ENCODE peak calls at places on chromosomes 7 and 10, in seven cellular contexts. One of them, this sample, is unnamed.

GRCh38 chr10:17001961-17002749 is 127.5 kb downstream of the CUBN start:
- DNase-seq in neural progenitor cell: no peak
- DNase-seq in Caco-2: no peak
- DNase-seq in mammary epithelial cell: peak; percentile 61
- DNase-seq in neuronal stem cell: no peak
- DNase-seq in upper lobe of right lung: no peak
- DNase-seq in HCT116: no peak
- DNase-seq in this sample: no peak

GRCh38 chr10:77037735-77038411 is 599.7 kb downstream of the KCNMA1 start:
- DNase-seq in upper lobe of right lung: no peak
- DNase-seq in HCT116: no peak
- DNase-seq in Caco-2: no peak
- DNase-seq in neuronal stem cell: peak; percentile 3
- DNase-seq in mammary epithelial cell: no peak
- DNase-seq in neural progenitor cell: peak; percentile 35
- DNase-seq in this sample: peak; percentile 90

GRCh38 chr10:31678573-31679122 is 250.0 kb downstream of the ARHGAP12 start:
- DNase-seq in upper lobe of right lung: no peak
- DNase-seq in mammary epithelial cell: no peak
- DNase-seq in Caco-2: no peak
- DNase-seq in neural progenitor cell: no peak
- DNase-seq in neuronal stem cell: no peak
- DNase-seq in HCT116: no peak
- DNase-seq in this sample: no peak

GRCh38 chr7:30069096-30069867 is 41.1 kb downstream of the PLEKHA8 start:
- DNase-seq in HCT116: no peak
- DNase-seq in mammary epithelial cell: no peak
- DNase-seq in neural progenitor cell: no peak
- DNase-seq in neuronal stem cell: no peak
- DNase-seq in Caco-2: no peak
- DNase-seq in upper lobe of right lung: no peak
- DNase-seq in this sample: no peak

GRCh38 chr10:124217906-124218769 is 124.7 kb upstream of the CHST15 start:
- DNase-seq in neuronal stem cell: no peak
- DNase-seq in mammary epithelial cell: peak; percentile 64
- DNase-seq in neural progenitor cell: peak; percentile 43
- DNase-seq in HCT116: peak; percentile 10
- DNase-seq in Caco-2: peak; percentile 15
- DNase-seq in upper lobe of right lung: no peak
- DNase-seq in this sample: no peak

GRCh38 chr10:133394064-133394663 is at the start of gene MTG1:
- DNase-seq in upper lobe of right lung: peak; percentile 98
- DNase-seq in neural progenitor cell: peak; percentile 99
- DNase-seq in HCT116: peak; percentile 70
- DNase-seq in Caco-2: peak; percentile 100
- DNase-seq in mammary epithelial cell: peak; percentile 90
- DNase-seq in neuronal stem cell: peak; percentile 93
- DNase-seq in this sample: peak; percentile 96

GRCh38 chr10:133476641-133476990 is 22.9 kb downstream of the SCART1 start:
- DNase-seq in HCT116: no peak
- DNase-seq in mammary epithelial cell: no peak
- DNase-seq in upper lobe of right lung: no peak
- DNase-seq in Caco-2: no peak
- DNase-seq in neural progenitor cell: no peak
- DNase-seq in neuronal stem cell: no peak
- DNase-seq in this sample: no peak

GRCh38 chr10:111392910-111393309 is 316.1 kb downstream of the ADRA2A start:
- DNase-seq in HCT116: no peak
- DNase-seq in Caco-2: no peak
- DNase-seq in neural progenitor cell: no peak
- DNase-seq in neuronal stem cell: no peak
- DNase-seq in upper lobe of right lung: no peak
- DNase-seq in mammary epithelial cell: no peak
- DNase-seq in this sample: no peak

GRCh38 chr10:127218658-127219057 is 22.3 kb upstream of the INSYN2A start:
- DNase-seq in upper lobe of right lung: no peak
- DNase-seq in neuronal stem cell: no peak
- DNase-seq in HCT116: no peak
- DNase-seq in Caco-2: no peak
- DNase-seq in mammary epithelial cell: no peak
- DNase-seq in neural progenitor cell: no peak
- DNase-seq in this sample: no peak

GRCh38 chr10:127215882-127216281 is 19.5 kb upstream of the INSYN2A start:
- DNase-seq in upper lobe of right lung: no peak
- DNase-seq in neuronal stem cell: no peak
- DNase-seq in neural progenitor cell: peak; percentile 49
- DNase-seq in Caco-2: no peak
- DNase-seq in HCT116: no peak
- DNase-seq in mammary epithelial cell: no peak
- DNase-seq in this sample: peak; percentile 23

GRCh38 chr10:127210936-127211335 is 14.5 kb upstream of the INSYN2A start:
- DNase-seq in HCT116: no peak
- DNase-seq in upper lobe of right lung: no peak
- DNase-seq in neural progenitor cell: no peak
- DNase-seq in neuronal stem cell: no peak
- DNase-seq in mammary epithelial cell: no peak
- DNase-seq in Caco-2: no peak
- DNase-seq in this sample: no peak

GRCh38 chr10:127216786-127217185 is 20.4 kb upstream of the INSYN2A start:
- DNase-seq in HCT116: no peak
- DNase-seq in mammary epithelial cell: peak; percentile 59
- DNase-seq in Caco-2: no peak
- DNase-seq in neuronal stem cell: no peak
- DNase-seq in upper lobe of right lung: no peak
- DNase-seq in neural progenitor cell: no peak
- DNase-seq in this sample: no peak

GRCh38 chr10:127216284-127216683 is 19.9 kb upstream of the INSYN2A start:
- DNase-seq in HCT116: no peak
- DNase-seq in neural progenitor cell: no peak
- DNase-seq in neuronal stem cell: no peak
- DNase-seq in upper lobe of right lung: no peak
- DNase-seq in Caco-2: no peak
- DNase-seq in mammary epithelial cell: no peak
- DNase-seq in this sample: no peak
- H3K4me1 ChIP-seq in HCT116: no peaks in the 10 kb centered on the region
- H3K4me1 ChIP-seq in neural progenitor cell: peaks cover 10% of the 10 kb centered on the region
- H3K4me1 ChIP-seq in neuronal stem cell: peaks cover 4% of the 10 kb centered on the region
- H3K4me1 ChIP-seq in upper lobe of right lung: no peaks in the 10 kb centered on the region
- H3K4me1 ChIP-seq in Caco-2: no peaks in the 10 kb centered on the region
- H3K4me1 ChIP-seq in mammary epithelial cell: peaks cover 15% of the 10 kb centered on the region
- H3K4me1 ChIP-seq in this sample: peaks cover 3% of the 10 kb centered on the region

GRCh38 chr10:75876710-75877109 is 445.3 kb downstream of the LRMDA start:
- DNase-seq in neural progenitor cell: no peak
- DNase-seq in Caco-2: no peak
- DNase-seq in mammary epithelial cell: no peak
- DNase-seq in upper lobe of right lung: no peak
- DNase-seq in HCT116: no peak
- DNase-seq in neuronal stem cell: no peak
- DNase-seq in this sample: peak; percentile 9
- H3K4me1 ChIP-seq in neural progenitor cell: no peaks in the 10 kb centered on the region
- H3K4me1 ChIP-seq in Caco-2: no peaks in the 10 kb centered on the region
- H3K4me1 ChIP-seq in mammary epithelial cell: no peaks in the 10 kb centered on the region
- H3K4me1 ChIP-seq in upper lobe of right lung: no peaks in the 10 kb centered on the region
- H3K4me1 ChIP-seq in HCT116: no peaks in the 10 kb centered on the region
- H3K4me1 ChIP-seq in neuronal stem cell: no peaks in the 10 kb centered on the region
- H3K4me1 ChIP-seq in this sample: no peaks in the 10 kb centered on the region

DNA sequence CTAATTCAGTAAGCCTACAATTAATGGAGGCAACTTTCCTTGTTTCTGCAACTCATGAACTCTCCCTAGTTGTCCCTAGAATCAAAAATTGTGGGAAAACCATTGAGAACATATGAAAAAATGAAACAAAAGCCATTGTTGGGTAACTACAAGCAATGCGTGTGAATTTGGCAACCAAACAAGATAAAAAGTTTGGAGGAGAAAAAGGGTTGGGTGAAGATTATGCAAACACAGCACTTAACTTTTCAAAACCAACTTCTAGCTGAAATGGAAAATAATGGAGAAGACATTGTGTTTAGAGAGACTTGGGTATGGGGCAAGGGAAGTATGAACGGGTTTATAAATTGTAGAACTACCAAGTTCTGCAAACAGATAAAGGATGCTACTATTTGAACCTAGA is 88.9 kb upstream of the SVIL start:
- DNase-seq in HCT116: no peak
- DNase-seq in upper lobe of right lung: no peak
- DNase-seq in neural progenitor cell: no peak
- DNase-seq in Caco-2: no peak
- DNase-seq in neuronal stem cell: no peak
- DNase-seq in mammary epithelial cell: no peak
- DNase-seq in this sample: no peak
- H3K4me1 ChIP-seq in HCT116: no peaks in the 10 kb centered on the region
- H3K4me1 ChIP-seq in upper lobe of right lung: peaks cover 37% of the 10 kb centered on the region
- H3K4me1 ChIP-seq in neural progenitor cell: peaks cover 24% of the 10 kb centered on the region
- H3K4me1 ChIP-seq in Caco-2: peaks cover 44% of the 10 kb centered on the region
- H3K4me1 ChIP-seq in neuronal stem cell: peaks cover 16% of the 10 kb centered on the region
- H3K4me1 ChIP-seq in mammary epithelial cell: no peaks in the 10 kb centered on the region
- H3K4me1 ChIP-seq in this sample: no peaks in the 10 kb centered on the region

GRCh38 chr7:140308060-140308459 is 90.3 kb downstream of the SLC37A3 start:
- DNase-seq in neural progenitor cell: no peak
- DNase-seq in upper lobe of right lung: no peak
- DNase-seq in neuronal stem cell: no peak
- DNase-seq in mammary epithelial cell: no peak
- DNase-seq in Caco-2: no peak
- DNase-seq in HCT116: no peak
- DNase-seq in this sample: no peak
- H3K4me1 ChIP-seq in neural progenitor cell: no peaks in the 10 kb centered on the region
- H3K4me1 ChIP-seq in upper lobe of right lung: no peaks in the 10 kb centered on the region
- H3K4me1 ChIP-seq in neuronal stem cell: no peaks in the 10 kb centered on the region
- H3K4me1 ChIP-seq in mammary epithelial cell: no peaks in the 10 kb centered on the region
- H3K4me1 ChIP-seq in Caco-2: no peaks in the 10 kb centered on the region
- H3K4me1 ChIP-seq in HCT116: no peaks in the 10 kb centered on the region
- H3K4me1 ChIP-seq in this sample: no peaks in the 10 kb centered on the region